ENCODE peak calls at places on chromosome 9, in seven cellular contexts. One of them, this sample, is unnamed.

GRCh38 chr9:19922476-19923118 is 133.8 kb upstream of the SLC24A2 start:
- DNase-seq in ascending aorta: no peak
- DNase-seq in CD8-positive, alpha-beta T cell: no peak
- DNase-seq in pancreas: no peak
- DNase-seq in astrocyte of the spinal cord: peak; percentile 63
- DNase-seq in colonic mucosa: no peak
- DNase-seq in neural progenitor cell: peak; percentile 87
- DNase-seq in this sample: no peak

GRCh38 chr9:93295031-93295430 is 111.1 kb downstream of the WNK2 start:
- DNase-seq in ascending aorta: no peak
- DNase-seq in CD8-positive, alpha-beta T cell: no peak
- DNase-seq in pancreas: no peak
- DNase-seq in astrocyte of the spinal cord: no peak
- DNase-seq in colonic mucosa: peak; percentile 72
- DNase-seq in neural progenitor cell: no peak
- DNase-seq in this sample: no peak

GRCh38 chr9:112520646-112521045 is 34.0 kb downstream of the KIAA1958 start:
- DNase-seq in ascending aorta: no peak
- DNase-seq in CD8-positive, alpha-beta T cell: no peak
- DNase-seq in pancreas: no peak
- DNase-seq in astrocyte of the spinal cord: no peak
- DNase-seq in colonic mucosa: no peak
- DNase-seq in neural progenitor cell: no peak
- DNase-seq in this sample: no peak

GRCh38 chr9:82488702-82489578 is 500.4 kb downstream of the SPATA31D1 start:
- DNase-seq in ascending aorta: no peak
- DNase-seq in CD8-positive, alpha-beta T cell: no peak
- DNase-seq in pancreas: peak; percentile 64
- DNase-seq in astrocyte of the spinal cord: peak; percentile 98
- DNase-seq in colonic mucosa: no peak
- DNase-seq in neural progenitor cell: no peak
- DNase-seq in this sample: no peak

GRCh38 chr9:112069318-112070169 is 105.6 kb downstream of the SUSD1 start:
- DNase-seq in ascending aorta: no peak
- DNase-seq in CD8-positive, alpha-beta T cell: no peak
- DNase-seq in pancreas: no peak
- DNase-seq in astrocyte of the spinal cord: no peak
- DNase-seq in colonic mucosa: peak; percentile 35
- DNase-seq in neural progenitor cell: no peak
- DNase-seq in this sample: no peak

GRCh38 chr9:136684799-136685198 is 2.5 kb downstream of the AGPAT2 start:
- DNase-seq in ascending aorta: no peak
- DNase-seq in CD8-positive, alpha-beta T cell: no peak
- DNase-seq in pancreas: no peak
- DNase-seq in astrocyte of the spinal cord: no peak
- DNase-seq in colonic mucosa: no peak
- DNase-seq in neural progenitor cell: no peak
- DNase-seq in this sample: no peak

GRCh38 chr9:12819436-12820185 is 44.8 kb downstream of the LURAP1L start:
- DNase-seq in ascending aorta: no peak
- DNase-seq in CD8-positive, alpha-beta T cell: no peak
- DNase-seq in pancreas: no peak
- DNase-seq in astrocyte of the spinal cord: no peak
- DNase-seq in colonic mucosa: no peak
- DNase-seq in neural progenitor cell: peak; percentile 4
- DNase-seq in this sample: no peak

GRCh38 chr9:136856078-136856474 is 3.9 kb downstream of the MAMDC4 start:
- DNase-seq in ascending aorta: no peak
- DNase-seq in CD8-positive, alpha-beta T cell: no peak
- DNase-seq in pancreas: peak; percentile 19
- DNase-seq in astrocyte of the spinal cord: no peak
- DNase-seq in colonic mucosa: peak; percentile 19
- DNase-seq in neural progenitor cell: no peak
- DNase-seq in this sample: no peak

GRCh38 chr9:70111042-70111602 is 67.5 kb downstream of the MAMDC2 start:
- DNase-seq in ascending aorta: no peak
- DNase-seq in CD8-positive, alpha-beta T cell: no peak
- DNase-seq in pancreas: peak; percentile 82
- DNase-seq in astrocyte of the spinal cord: peak; percentile 83
- DNase-seq in colonic mucosa: peak; percentile 77
- DNase-seq in neural progenitor cell: peak; percentile 92
- DNase-seq in this sample: peak; percentile 75

GRCh38 chr9:124347968-124348358 is 67.3 kb downstream of the PSMB7 start:
- DNase-seq in ascending aorta: no peak
- DNase-seq in CD8-positive, alpha-beta T cell: no peak
- DNase-seq in pancreas: no peak
- DNase-seq in astrocyte of the spinal cord: no peak
- DNase-seq in colonic mucosa: no peak
- DNase-seq in neural progenitor cell: no peak
- DNase-seq in this sample: no peak

GRCh38 chr9:118596374-118597015 is 772.7 kb downstream of the BRINP1 start:
- DNase-seq in ascending aorta: no peak
- DNase-seq in CD8-positive, alpha-beta T cell: no peak
- DNase-seq in pancreas: no peak
- DNase-seq in astrocyte of the spinal cord: no peak
- DNase-seq in colonic mucosa: no peak
- DNase-seq in neural progenitor cell: no peak
- DNase-seq in this sample: no peak

GRCh38 chr9:70924905-70925547 is 196.4 kb downstream of the TRPM3 start:
- DNase-seq in ascending aorta: no peak
- DNase-seq in CD8-positive, alpha-beta T cell: no peak
- DNase-seq in pancreas: peak; percentile 57
- DNase-seq in astrocyte of the spinal cord: peak; percentile 90
- DNase-seq in colonic mucosa: peak; percentile 27
- DNase-seq in neural progenitor cell: peak; percentile 81
- DNase-seq in this sample: no peak

GRCh38 chr9:136947955-136948510 is 3.0 kb downstream of the C8G start:
- DNase-seq in ascending aorta: no peak
- DNase-seq in CD8-positive, alpha-beta T cell: no peak
- DNase-seq in pancreas: no peak
- DNase-seq in astrocyte of the spinal cord: peak; percentile 10
- DNase-seq in colonic mucosa: peak; percentile 76
- DNase-seq in neural progenitor cell: peak; percentile 74
- DNase-seq in this sample: no peak

GRCh38 chr9:91771027-91771426 is 179.0 kb downstream of the ROR2 start:
- DNase-seq in ascending aorta: no peak
- DNase-seq in CD8-positive, alpha-beta T cell: no peak
- DNase-seq in pancreas: no peak
- DNase-seq in astrocyte of the spinal cord: peak; percentile 87
- DNase-seq in colonic mucosa: peak; percentile 38
- DNase-seq in neural progenitor cell: peak; percentile 35
- DNase-seq in this sample: no peak

GRCh38 chr9:40914772-40915659 is 213.5 kb downstream of the FOXD4L6 start:
- DNase-seq in ascending aorta: no peak
- DNase-seq in CD8-positive, alpha-beta T cell: no peak
- DNase-seq in pancreas: no peak
- DNase-seq in astrocyte of the spinal cord: no peak
- DNase-seq in colonic mucosa: no peak
- DNase-seq in neural progenitor cell: no peak
- DNase-seq in this sample: no peak

GRCh38 chr9:4324513-4324912 is 24.6 kb upstream of the GLIS3 start:
- DNase-seq in ascending aorta: no peak
- DNase-seq in CD8-positive, alpha-beta T cell: no peak
- DNase-seq in pancreas: no peak
- DNase-seq in astrocyte of the spinal cord: peak; percentile 85
- DNase-seq in colonic mucosa: no peak
- DNase-seq in neural progenitor cell: no peak
- DNase-seq in this sample: no peak

GRCh38 chr9:132647806-132648205 is 22.0 kb downstream of the DDX31 start:
- DNase-seq in ascending aorta: no peak
- DNase-seq in CD8-positive, alpha-beta T cell: no peak
- DNase-seq in pancreas: no peak
- DNase-seq in astrocyte of the spinal cord: no peak
- DNase-seq in colonic mucosa: no peak
- DNase-seq in neural progenitor cell: no peak
- DNase-seq in this sample: no peak

GRCh38 chr9:135702002-135702721 is at the start of gene KCNT1:
- DNase-seq in ascending aorta: no peak
- DNase-seq in CD8-positive, alpha-beta T cell: peak; percentile 14
- DNase-seq in pancreas: peak; percentile 56
- DNase-seq in astrocyte of the spinal cord: peak; percentile 27
- DNase-seq in colonic mucosa: peak; percentile 35
- DNase-seq in neural progenitor cell: peak; percentile 82
- DNase-seq in this sample: no peak

GRCh38 chr9:104808030-104808614 is 44.2 kb downstream of the NIPSNAP3B start:
- DNase-seq in ascending aorta: no peak
- DNase-seq in CD8-positive, alpha-beta T cell: no peak
- DNase-seq in pancreas: peak; percentile 23
- DNase-seq in astrocyte of the spinal cord: peak; percentile 52
- DNase-seq in colonic mucosa: no peak
- DNase-seq in neural progenitor cell: peak; percentile 40
- DNase-seq in this sample: no peak
- TF ChIP-seq CTCF in ascending aorta: peak; percentile 23
- TF ChIP-seq CTCF in CD8-positive, alpha-beta T cell: no peak
- TF ChIP-seq CTCF in pancreas: no peak
- TF ChIP-seq CTCF in astrocyte of the spinal cord: peak; percentile 42
- TF ChIP-seq CTCF in colonic mucosa: no peak
- TF ChIP-seq CTCF in neural progenitor cell: peak; percentile 43
- TF ChIP-seq CTCF in this sample: no peak

GRCh38 chr9:98860871-98861293 is 53.4 kb downstream of the GALNT12 start:
- DNase-seq in ascending aorta: no peak
- DNase-seq in CD8-positive, alpha-beta T cell: no peak
- DNase-seq in pancreas: peak; percentile 67
- DNase-seq in astrocyte of the spinal cord: peak; percentile 83
- DNase-seq in colonic mucosa: peak; percentile 43
- DNase-seq in neural progenitor cell: peak; percentile 54
- DNase-seq in this sample: no peak
- TF ChIP-seq CTCF in ascending aorta: peak; percentile 58
- TF ChIP-seq CTCF in CD8-positive, alpha-beta T cell: no peak
- TF ChIP-seq CTCF in pancreas: no peak
- TF ChIP-seq CTCF in astrocyte of the spinal cord: peak; percentile 65
- TF ChIP-seq CTCF in colonic mucosa: no peak
- TF ChIP-seq CTCF in neural progenitor cell: peak; percentile 44
- TF ChIP-seq CTCF in this sample: no peak

GRCh38 chr9:104860280-104860679 is 67.7 kb downstream of the ABCA1 start:
- DNase-seq in ascending aorta: no peak
- DNase-seq in CD8-positive, alpha-beta T cell: no peak
- DNase-seq in pancreas: no peak
- DNase-seq in astrocyte of the spinal cord: no peak
- DNase-seq in colonic mucosa: no peak
- DNase-seq in neural progenitor cell: no peak
- DNase-seq in this sample: no peak

GRCh38 chr9:104864675-104865104 is 63.3 kb downstream of the ABCA1 start:
- DNase-seq in ascending aorta: no peak
- DNase-seq in CD8-positive, alpha-beta T cell: no peak
- DNase-seq in pancreas: no peak
- DNase-seq in astrocyte of the spinal cord: peak; percentile 78
- DNase-seq in colonic mucosa: no peak
- DNase-seq in neural progenitor cell: no peak
- DNase-seq in this sample: no peak

GRCh38 chr9:104866186-104866585 is 61.8 kb downstream of the ABCA1 start:
- DNase-seq in ascending aorta: no peak
- DNase-seq in CD8-positive, alpha-beta T cell: no peak
- DNase-seq in pancreas: no peak
- DNase-seq in astrocyte of the spinal cord: peak; percentile 35
- DNase-seq in colonic mucosa: no peak
- DNase-seq in neural progenitor cell: no peak
- DNase-seq in this sample: no peak

GRCh38 chr9:104861406-104861805 is 66.5 kb downstream of the ABCA1 start:
- DNase-seq in ascending aorta: no peak
- DNase-seq in CD8-positive, alpha-beta T cell: no peak
- DNase-seq in pancreas: no peak
- DNase-seq in astrocyte of the spinal cord: no peak
- DNase-seq in colonic mucosa: no peak
- DNase-seq in neural progenitor cell: no peak
- DNase-seq in this sample: no peak

GRCh38 chr9:104863180-104863883 is 64.6 kb downstream of the ABCA1 start:
- DNase-seq in ascending aorta: no peak
- DNase-seq in CD8-positive, alpha-beta T cell: peak; percentile 11
- DNase-seq in pancreas: peak; percentile 53
- DNase-seq in astrocyte of the spinal cord: peak; percentile 83
- DNase-seq in colonic mucosa: peak; percentile 47
- DNase-seq in neural progenitor cell: peak; percentile 88
- DNase-seq in this sample: no peak
- TF ChIP-seq CTCF in ascending aorta: peak; percentile 61
- TF ChIP-seq CTCF in CD8-positive, alpha-beta T cell: peak; percentile 82
- TF ChIP-seq CTCF in pancreas: peak; percentile 31
- TF ChIP-seq CTCF in astrocyte of the spinal cord: peak; percentile 90
- TF ChIP-seq CTCF in colonic mucosa: peak; percentile 73
- TF ChIP-seq CTCF in neural progenitor cell: peak; percentile 94
- TF ChIP-seq CTCF in this sample: no peak

DNA sequence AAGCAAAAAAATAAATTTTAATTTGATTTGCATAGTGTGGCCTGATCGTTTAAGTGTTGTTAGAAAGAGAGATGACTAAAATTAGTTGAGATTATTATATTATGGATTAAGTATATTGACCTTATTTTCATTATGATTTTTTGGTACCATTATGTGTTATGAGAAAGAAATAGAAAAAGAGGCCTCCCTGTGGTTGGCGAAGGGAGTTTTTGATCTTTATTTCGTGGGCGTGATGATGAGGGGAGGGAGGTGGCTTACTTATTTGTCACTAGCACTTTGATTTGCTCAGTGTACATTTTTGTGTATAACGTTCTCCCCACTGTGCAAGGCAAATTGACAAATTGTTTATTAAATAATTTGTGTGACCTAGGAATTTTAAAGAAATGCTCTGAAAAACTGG is 2.8 kb downstream of the DAPK1 start:
- DNase-seq in ascending aorta: no peak
- DNase-seq in CD8-positive, alpha-beta T cell: no peak
- DNase-seq in pancreas: no peak
- DNase-seq in astrocyte of the spinal cord: no peak
- DNase-seq in colonic mucosa: no peak
- DNase-seq in neural progenitor cell: no peak
- DNase-seq in this sample: no peak
- TF ChIP-seq CTCF in ascending aorta: no peak
- TF ChIP-seq CTCF in CD8-positive, alpha-beta T cell: no peak
- TF ChIP-seq CTCF in pancreas: no peak
- TF ChIP-seq CTCF in astrocyte of the spinal cord: no peak
- TF ChIP-seq CTCF in colonic mucosa: no peak
- TF ChIP-seq CTCF in neural progenitor cell: peak; percentile 9
- TF ChIP-seq CTCF in this sample: no peak

GRCh38 chr9:2489838-2490314 is 131.7 kb upstream of the VLDLR start:
- DNase-seq in ascending aorta: no peak
- DNase-seq in CD8-positive, alpha-beta T cell: no peak
- DNase-seq in pancreas: no peak
- DNase-seq in astrocyte of the spinal cord: peak; percentile 57
- DNase-seq in colonic mucosa: no peak
- DNase-seq in neural progenitor cell: peak; percentile 7
- DNase-seq in this sample: no peak
- TF ChIP-seq CTCF in ascending aorta: no peak
- TF ChIP-seq CTCF in CD8-positive, alpha-beta T cell: no peak
- TF ChIP-seq CTCF in pancreas: no peak
- TF ChIP-seq CTCF in astrocyte of the spinal cord: no peak
- TF ChIP-seq CTCF in colonic mucosa: no peak
- TF ChIP-seq CTCF in neural progenitor cell: no peak
- TF ChIP-seq CTCF in this sample: no peak

DNA sequence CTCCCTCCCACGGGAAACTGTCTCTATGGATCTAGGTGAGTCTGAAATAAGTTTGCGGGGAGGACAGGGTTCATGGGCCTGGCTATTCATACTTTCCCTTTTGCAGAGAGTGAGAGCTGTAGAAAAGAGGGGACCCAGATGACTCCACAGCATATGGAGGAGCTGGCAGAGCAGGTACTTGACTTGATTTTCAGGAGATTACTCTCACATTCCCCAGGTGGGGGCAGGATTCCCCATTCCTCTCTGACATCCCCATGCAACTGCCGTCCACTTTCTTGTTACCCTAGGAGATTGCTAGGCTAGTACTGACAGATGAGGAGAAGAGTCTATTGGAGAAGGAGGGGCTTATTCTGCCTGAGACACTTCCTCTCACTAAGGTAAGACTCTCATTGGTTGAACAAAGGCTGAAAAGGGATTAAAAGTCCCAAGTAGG is 659 bp downstream of the CREB3 start:
- DNase-seq in ascending aorta: no peak
- DNase-seq in CD8-positive, alpha-beta T cell: no peak
- DNase-seq in pancreas: peak; percentile 42
- DNase-seq in astrocyte of the spinal cord: peak; percentile 59
- DNase-seq in colonic mucosa: peak; percentile 62
- DNase-seq in neural progenitor cell: peak; percentile 77
- DNase-seq in this sample: no peak
- TF ChIP-seq CTCF in ascending aorta: no peak
- TF ChIP-seq CTCF in CD8-positive, alpha-beta T cell: no peak
- TF ChIP-seq CTCF in pancreas: no peak
- TF ChIP-seq CTCF in astrocyte of the spinal cord: no peak
- TF ChIP-seq CTCF in colonic mucosa: no peak
- TF ChIP-seq CTCF in neural progenitor cell: peak; percentile 31
- TF ChIP-seq CTCF in this sample: no peak